ENCODE peak calls at places on chromosomes 3 and 15, in nine cellular contexts. One of them, this sample, is unnamed.

GRCh38 chr15:56244811-56245576 is 1.3 kb upstream of the RFX7 start:
- DNase-seq in GM12878: no peak
- DNase-seq in neuronal stem cell: no peak
- DNase-seq in mammary epithelial cell: no peak
- DNase-seq in mesenchymal stem cell: no peak
- DNase-seq in neural progenitor cell: peak
- DNase-seq in adipocyte: no peak
- DNase-seq in HCT116: no peak
- DNase-seq in GM23248: no peak
- DNase-seq in this sample: no peak

GRCh38 chr15:82532383-82532990 is 7.8 kb downstream of the RPS17 start:
- DNase-seq in neuronal stem cell: no peak
- DNase-seq in neural progenitor cell: no peak
- DNase-seq in adipocyte: no peak
- DNase-seq in mesenchymal stem cell: no peak
- DNase-seq in mammary epithelial cell: no peak
- DNase-seq in GM12878: no peak
- DNase-seq in GM23248: no peak
- DNase-seq in HCT116: no peak
- DNase-seq in this sample: no peak

GRCh38 chr15:49427369-49427768 is 4.3 kb downstream of the FGF7 start:
- DNase-seq in adipocyte: no peak
- DNase-seq in HCT116: no peak
- DNase-seq in GM23248: no peak
- DNase-seq in neuronal stem cell: no peak
- DNase-seq in mesenchymal stem cell: no peak
- DNase-seq in neural progenitor cell: no peak
- DNase-seq in GM12878: no peak
- DNase-seq in mammary epithelial cell: no peak
- DNase-seq in this sample: no peak

GRCh38 chr15:65032823-65033537 is 3.5 kb upstream of the MTFMT start:
- DNase-seq in GM12878: no peak
- DNase-seq in neuronal stem cell: peak
- DNase-seq in GM23248: peak
- DNase-seq in mammary epithelial cell: peak
- DNase-seq in adipocyte: peak
- DNase-seq in neural progenitor cell: peak
- DNase-seq in mesenchymal stem cell: peak
- DNase-seq in HCT116: peak
- DNase-seq in this sample: peak

GRCh38 chr3:129018751-129019150 is 17.6 kb downstream of the EFCC1 start:
- DNase-seq in neural progenitor cell: no peak
- DNase-seq in GM12878: no peak
- DNase-seq in GM23248: no peak
- DNase-seq in neuronal stem cell: no peak
- DNase-seq in mammary epithelial cell: no peak
- DNase-seq in adipocyte: no peak
- DNase-seq in HCT116: no peak
- DNase-seq in mesenchymal stem cell: no peak
- DNase-seq in this sample: no peak

GRCh38 chr3:106728315-106728821 is 648.9 kb upstream of the CCDC54 start:
- DNase-seq in neural progenitor cell: no peak
- DNase-seq in HCT116: peak
- DNase-seq in mammary epithelial cell: peak
- DNase-seq in GM12878: no peak
- DNase-seq in mesenchymal stem cell: peak
- DNase-seq in GM23248: peak
- DNase-seq in adipocyte: peak
- DNase-seq in neuronal stem cell: no peak
- DNase-seq in this sample: peak

GRCh38 chr3:78268716-78269668 is 1229.1 kb downstream of the ROBO2 start:
- DNase-seq in GM23248: peak
- DNase-seq in neuronal stem cell: no peak
- DNase-seq in mesenchymal stem cell: no peak
- DNase-seq in GM12878: no peak
- DNase-seq in mammary epithelial cell: no peak
- DNase-seq in HCT116: no peak
- DNase-seq in neural progenitor cell: no peak
- DNase-seq in adipocyte: no peak
- DNase-seq in this sample: no peak

GRCh38 chr15:68383161-68384074 is 48.5 kb downstream of the ITGA11 start:
- DNase-seq in mammary epithelial cell: peak
- DNase-seq in neuronal stem cell: peak
- DNase-seq in adipocyte: peak
- DNase-seq in neural progenitor cell: peak
- DNase-seq in HCT116: peak
- DNase-seq in GM12878: no peak
- DNase-seq in mesenchymal stem cell: peak
- DNase-seq in GM23248: peak
- DNase-seq in this sample: peak

GRCh38 chr3:112499328-112499727 is at the start of gene BTLA:
- DNase-seq in adipocyte: no peak
- DNase-seq in neuronal stem cell: no peak
- DNase-seq in HCT116: no peak
- DNase-seq in mesenchymal stem cell: no peak
- DNase-seq in mammary epithelial cell: no peak
- DNase-seq in GM23248: no peak
- DNase-seq in neural progenitor cell: no peak
- DNase-seq in GM12878: peak
- DNase-seq in this sample: no peak

GRCh38 chr15:69044899-69045298 is 30.4 kb downstream of the NOX5 start:
- DNase-seq in adipocyte: peak
- DNase-seq in neuronal stem cell: no peak
- DNase-seq in HCT116: no peak
- DNase-seq in mesenchymal stem cell: peak
- DNase-seq in neural progenitor cell: no peak
- DNase-seq in GM12878: no peak
- DNase-seq in GM23248: peak
- DNase-seq in mammary epithelial cell: peak
- DNase-seq in this sample: peak

GRCh38 chr3:74375653-74376052 is 238.8 kb downstream of the CNTN3 start:
- DNase-seq in mesenchymal stem cell: no peak
- DNase-seq in neural progenitor cell: no peak
- DNase-seq in neuronal stem cell: no peak
- DNase-seq in mammary epithelial cell: no peak
- DNase-seq in GM12878: no peak
- DNase-seq in adipocyte: no peak
- DNase-seq in HCT116: no peak
- DNase-seq in GM23248: no peak
- DNase-seq in this sample: no peak

GRCh38 chr3:47370887-47371697 is 9.7 kb upstream of the PTPN23 start:
- DNase-seq in neuronal stem cell: no peak
- DNase-seq in GM12878: no peak
- DNase-seq in GM23248: peak
- DNase-seq in mammary epithelial cell: no peak
- DNase-seq in adipocyte: peak
- DNase-seq in HCT116: no peak
- DNase-seq in neural progenitor cell: peak
- DNase-seq in mesenchymal stem cell: no peak
- DNase-seq in this sample: no peak

GRCh38 chr3:96983731-96984130 is 169.3 kb downstream of the EPHA6 start:
- DNase-seq in mesenchymal stem cell: no peak
- DNase-seq in neuronal stem cell: no peak
- DNase-seq in neural progenitor cell: no peak
- DNase-seq in mammary epithelial cell: no peak
- DNase-seq in GM12878: no peak
- DNase-seq in GM23248: no peak
- DNase-seq in HCT116: no peak
- DNase-seq in adipocyte: no peak
- DNase-seq in this sample: no peak

GRCh38 chr15:26864664-26865191 is 2.1 kb upstream of the GABRA5 start:
- DNase-seq in HCT116: no peak
- DNase-seq in mesenchymal stem cell: peak
- DNase-seq in mammary epithelial cell: peak
- DNase-seq in adipocyte: peak
- DNase-seq in neuronal stem cell: peak
- DNase-seq in neural progenitor cell: peak
- DNase-seq in GM12878: no peak
- DNase-seq in GM23248: peak
- DNase-seq in this sample: peak

GRCh38 chr3:146308682-146309081 is 57.8 kb upstream of the PLSCR4 start:
- DNase-seq in neural progenitor cell: no peak
- DNase-seq in mesenchymal stem cell: peak
- DNase-seq in GM12878: no peak
- DNase-seq in adipocyte: peak
- DNase-seq in GM23248: peak
- DNase-seq in mammary epithelial cell: no peak
- DNase-seq in HCT116: no peak
- DNase-seq in neuronal stem cell: no peak
- DNase-seq in this sample: peak

GRCh38 chr15:72559781-72560180 is 85.7 kb downstream of the ARIH1 start:
- DNase-seq in mesenchymal stem cell: no peak
- DNase-seq in GM12878: no peak
- DNase-seq in neural progenitor cell: no peak
- DNase-seq in HCT116: no peak
- DNase-seq in adipocyte: peak
- DNase-seq in neuronal stem cell: no peak
- DNase-seq in mammary epithelial cell: no peak
- DNase-seq in GM23248: no peak
- DNase-seq in this sample: peak

GRCh38 chr15:99447497-99448371 is 118.0 kb upstream of the MEF2A start:
- DNase-seq in adipocyte: no peak
- DNase-seq in GM23248: no peak
- DNase-seq in mammary epithelial cell: no peak
- DNase-seq in neural progenitor cell: no peak
- DNase-seq in GM12878: no peak
- DNase-seq in neuronal stem cell: no peak
- DNase-seq in mesenchymal stem cell: no peak
- DNase-seq in HCT116: no peak
- DNase-seq in this sample: no peak

GRCh38 chr3:50523170-50523865 is 19.9 kb upstream of the CACNA2D2 start:
- DNase-seq in mesenchymal stem cell: no peak
- DNase-seq in neural progenitor cell: peak
- DNase-seq in mammary epithelial cell: no peak
- DNase-seq in neuronal stem cell: no peak
- DNase-seq in adipocyte: no peak
- DNase-seq in HCT116: no peak
- DNase-seq in GM23248: no peak
- DNase-seq in GM12878: no peak
- DNase-seq in this sample: no peak

GRCh38 chr3:179174316-179174715 is 26.2 kb downstream of the PIK3CA start:
- DNase-seq in GM23248: no peak
- DNase-seq in adipocyte: no peak
- DNase-seq in GM12878: no peak
- DNase-seq in neural progenitor cell: no peak
- DNase-seq in neuronal stem cell: no peak
- DNase-seq in mesenchymal stem cell: no peak
- DNase-seq in mammary epithelial cell: no peak
- DNase-seq in HCT116: no peak
- DNase-seq in this sample: no peak
- H3K9ac ChIP-seq in GM23248: no peak
- H3K9ac ChIP-seq in adipocyte: no peak
- H3K9ac ChIP-seq in GM12878: no peak
- H3K9ac ChIP-seq in neural progenitor cell: no peak
- H3K9ac ChIP-seq in neuronal stem cell: no peak
- H3K9ac ChIP-seq in mesenchymal stem cell: no peak
- H3K9ac ChIP-seq in mammary epithelial cell: no peak
- H3K9ac ChIP-seq in HCT116: no peak
- H3K9ac ChIP-seq in this sample: no peak

DNA sequence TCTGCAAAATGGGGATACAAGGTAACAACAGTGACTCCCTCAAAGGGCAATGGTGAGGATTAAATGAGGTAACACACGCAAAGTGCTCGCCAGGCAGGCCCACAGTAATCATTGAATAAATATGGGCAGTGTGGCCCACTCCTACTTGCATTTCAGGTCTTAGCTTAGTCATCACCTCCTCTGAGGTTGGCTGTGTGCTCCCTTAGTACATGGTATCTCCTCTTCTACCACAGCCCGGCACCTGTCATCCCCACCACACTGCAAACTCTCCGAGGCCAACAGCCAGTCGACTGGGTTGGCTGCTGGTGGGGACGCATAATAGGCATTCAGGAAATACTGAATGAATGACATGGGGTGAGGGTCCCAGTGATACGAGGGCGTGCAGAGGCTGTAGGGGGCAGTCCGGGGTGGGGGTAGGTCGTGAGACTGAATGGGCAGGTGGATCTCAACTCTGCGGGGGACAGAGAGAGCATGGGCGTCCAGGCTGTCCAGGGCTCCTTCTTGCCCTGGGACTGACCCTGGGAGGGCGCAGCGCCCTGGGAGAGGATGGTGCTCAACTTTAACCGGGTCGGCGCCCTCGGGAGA is 375 bp upstream of the MYZAP start:
- DNase-seq in neural progenitor cell: no peak
- DNase-seq in mammary epithelial cell: no peak
- DNase-seq in HCT116: no peak
- DNase-seq in GM12878: no peak
- DNase-seq in GM23248: no peak
- DNase-seq in adipocyte: no peak
- DNase-seq in mesenchymal stem cell: no peak
- DNase-seq in neuronal stem cell: no peak
- DNase-seq in this sample: no peak
- H3K4me3 ChIP-seq in neural progenitor cell: peak
- H3K4me3 ChIP-seq in mammary epithelial cell: peak
- H3K4me3 ChIP-seq in HCT116: peak
- H3K4me3 ChIP-seq in GM12878: no peak
- H3K4me3 ChIP-seq in GM23248: peak
- H3K4me3 ChIP-seq in adipocyte: peak
- H3K4me3 ChIP-seq in mesenchymal stem cell: peak
- H3K4me3 ChIP-seq in neuronal stem cell: peak
- H3K4me3 ChIP-seq in this sample: peak

DNA sequence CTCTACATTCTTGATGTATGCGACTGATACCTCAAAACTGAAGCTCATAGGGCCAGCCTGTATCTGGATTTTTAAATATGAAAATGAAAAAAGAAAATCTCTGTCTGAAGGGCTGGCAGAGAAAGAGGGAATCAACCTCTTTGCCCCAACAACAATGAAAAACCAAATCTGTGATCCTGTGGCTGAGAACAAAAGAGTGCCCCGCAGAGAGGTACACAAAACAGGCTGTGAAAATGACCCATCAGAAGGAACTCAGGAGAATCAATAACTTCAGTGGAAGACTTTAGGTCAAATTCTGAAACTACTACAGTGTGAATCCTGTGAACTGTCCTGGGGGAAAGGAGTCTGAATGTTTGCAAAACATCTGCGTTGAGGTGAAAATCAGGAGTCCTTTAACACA is 8.1 kb upstream of the RTP4 start:
- DNase-seq in neural progenitor cell: peak
- DNase-seq in mesenchymal stem cell: no peak
- DNase-seq in GM23248: no peak
- DNase-seq in adipocyte: no peak
- DNase-seq in HCT116: no peak
- DNase-seq in GM12878: no peak
- DNase-seq in mammary epithelial cell: no peak
- DNase-seq in neuronal stem cell: peak
- DNase-seq in this sample: no peak
- H3K9ac ChIP-seq in neural progenitor cell: no peak
- H3K9ac ChIP-seq in mesenchymal stem cell: no peak
- H3K9ac ChIP-seq in GM23248: no peak
- H3K9ac ChIP-seq in adipocyte: no peak
- H3K9ac ChIP-seq in HCT116: no peak
- H3K9ac ChIP-seq in GM12878: no peak
- H3K9ac ChIP-seq in mammary epithelial cell: no peak
- H3K9ac ChIP-seq in neuronal stem cell: no peak
- H3K9ac ChIP-seq in this sample: no peak

DNA sequence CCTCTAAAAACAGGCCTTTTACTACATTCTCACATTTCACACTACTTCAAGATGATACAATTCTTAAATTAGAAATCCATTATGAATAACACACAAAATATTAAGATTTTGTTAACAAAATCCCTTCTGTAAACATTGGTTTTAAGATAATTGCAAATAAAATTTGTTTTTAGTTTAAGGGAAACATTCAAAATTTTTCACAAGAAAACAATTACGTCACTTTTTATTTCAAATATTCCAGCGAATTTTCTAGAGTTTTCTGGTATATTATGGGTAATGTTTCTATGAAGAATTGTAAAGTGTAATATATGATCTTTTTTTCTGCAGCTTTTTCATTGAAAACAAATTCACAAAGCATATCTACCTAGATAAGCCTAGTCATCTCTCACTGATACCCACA is 5.9 kb downstream of the ARPP21 start:
- DNase-seq in adipocyte: no peak
- DNase-seq in neural progenitor cell: no peak
- DNase-seq in GM12878: no peak
- DNase-seq in mammary epithelial cell: no peak
- DNase-seq in neuronal stem cell: no peak
- DNase-seq in mesenchymal stem cell: no peak
- DNase-seq in GM23248: no peak
- DNase-seq in HCT116: no peak
- DNase-seq in this sample: no peak
- H3K4me3 ChIP-seq in adipocyte: no peak
- H3K4me3 ChIP-seq in neural progenitor cell: no peak
- H3K4me3 ChIP-seq in GM12878: no peak
- H3K4me3 ChIP-seq in mammary epithelial cell: no peak
- H3K4me3 ChIP-seq in neuronal stem cell: no peak
- H3K4me3 ChIP-seq in mesenchymal stem cell: no peak
- H3K4me3 ChIP-seq in GM23248: no peak
- H3K4me3 ChIP-seq in HCT116: no peak
- H3K4me3 ChIP-seq in this sample: no peak

This sample was measured in fibroblast of lung.